ENCODE peak calls at places on chromosomes 3 and 15, in four cellular contexts. One of them, this sample, is unnamed.
A peak's percentile ranks its signal among the peaks of the same experiment; 100 is the strongest.

GRCh38 chr15:65402971-65403370 is 19.8 kb downstream of the IGDCC4 start:
- DNase-seq in fibroblast of lung: no peak
- DNase-seq in hepatocyte: no peak
- DNase-seq in A549: no peak
- DNase-seq in this sample: no peak

GRCh38 chr3:58696093-58696492 is 29.5 kb upstream of the FAM3D start:
- DNase-seq in A549: no peak
- DNase-seq in hepatocyte: no peak
- DNase-seq in fibroblast of lung: no peak
- DNase-seq in this sample: no peak

GRCh38 chr3:172606021-172606420 is 82.8 kb upstream of the TNFSF10 start:
- DNase-seq in A549: no peak
- DNase-seq in fibroblast of lung: no peak
- DNase-seq in hepatocyte: no peak
- DNase-seq in this sample: no peak

GRCh38 chr3:129004639-129005295 is 3.7 kb downstream of the EFCC1 start:
- DNase-seq in A549: no peak
- DNase-seq in fibroblast of lung: no peak
- DNase-seq in hepatocyte: no peak
- DNase-seq in this sample: no peak

GRCh38 chr3:184740509-184741258 is 28.8 kb upstream of the MAGEF1 start:
- DNase-seq in hepatocyte: no peak
- DNase-seq in fibroblast of lung: peak; percentile 33
- DNase-seq in A549: no peak
- DNase-seq in this sample: peak; percentile 84

GRCh38 chr3:6112546-6112945 is 748.4 kb upstream of the GRM7 start:
- DNase-seq in hepatocyte: no peak
- DNase-seq in fibroblast of lung: no peak
- DNase-seq in A549: no peak
- DNase-seq in this sample: no peak

GRCh38 chr3:19348929-19349564 is 200.7 kb downstream of the KCNH8 start:
- DNase-seq in fibroblast of lung: peak; percentile 21
- DNase-seq in hepatocyte: peak; percentile 59
- DNase-seq in A549: peak; percentile 36
- DNase-seq in this sample: peak; percentile 3

GRCh38 chr3:7242303-7242635 is 381.4 kb downstream of the GRM7 start:
- DNase-seq in A549: no peak
- DNase-seq in fibroblast of lung: no peak
- DNase-seq in hepatocyte: no peak
- DNase-seq in this sample: no peak

GRCh38 chr3:135497979-135498378 is 467.5 kb upstream of the PPP2R3A start:
- DNase-seq in A549: no peak
- DNase-seq in fibroblast of lung: no peak
- DNase-seq in hepatocyte: no peak
- DNase-seq in this sample: no peak

GRCh38 chr3:141399979-141400971 is 32.0 kb downstream of the ZBTB38 start:
- DNase-seq in hepatocyte: peak; percentile 74
- DNase-seq in fibroblast of lung: no peak
- DNase-seq in A549: peak; percentile 35
- DNase-seq in this sample: no peak

GRCh38 chr3:186331043-186331442 is 31.0 kb downstream of the DGKG start:
- DNase-seq in A549: no peak
- DNase-seq in fibroblast of lung: no peak
- DNase-seq in hepatocyte: no peak
- DNase-seq in this sample: no peak

GRCh38 chr3:124200336-124200901 is 208.5 kb upstream of the ROPN1 start:
- DNase-seq in fibroblast of lung: peak; percentile 2
- DNase-seq in hepatocyte: no peak
- DNase-seq in A549: no peak
- DNase-seq in this sample: no peak

GRCh38 chr3:96027718-96028117 is 786.7 kb upstream of the EPHA6 start:
- DNase-seq in fibroblast of lung: no peak
- DNase-seq in A549: no peak
- DNase-seq in hepatocyte: no peak
- DNase-seq in this sample: no peak

GRCh38 chr3:143596957-143597642 is 251.2 kb downstream of the SLC9A9 start:
- DNase-seq in fibroblast of lung: no peak
- DNase-seq in hepatocyte: no peak
- DNase-seq in A549: no peak
- DNase-seq in this sample: no peak

GRCh38 chr15:95325763-95326688 is 1004.5 kb upstream of the NR2F2 start:
- DNase-seq in A549: no peak
- DNase-seq in fibroblast of lung: peak; percentile 25
- DNase-seq in hepatocyte: no peak
- DNase-seq in this sample: no peak

GRCh38 chr15:95326689-95327525 is 1003.6 kb upstream of the NR2F2 start:
- DNase-seq in hepatocyte: peak; percentile 46
- DNase-seq in fibroblast of lung: no peak
- DNase-seq in A549: no peak
- DNase-seq in this sample: no peak

GRCh38 chr15:95327661-95328060 is 1002.8 kb upstream of the NR2F2 start:
- DNase-seq in fibroblast of lung: no peak
- DNase-seq in hepatocyte: no peak
- DNase-seq in A549: no peak
- DNase-seq in this sample: no peak

GRCh38 chr15:95329362-95329761 is 1001.1 kb upstream of the NR2F2 start:
- DNase-seq in A549: no peak
- DNase-seq in hepatocyte: no peak
- DNase-seq in fibroblast of lung: no peak
- DNase-seq in this sample: no peak

DNA sequence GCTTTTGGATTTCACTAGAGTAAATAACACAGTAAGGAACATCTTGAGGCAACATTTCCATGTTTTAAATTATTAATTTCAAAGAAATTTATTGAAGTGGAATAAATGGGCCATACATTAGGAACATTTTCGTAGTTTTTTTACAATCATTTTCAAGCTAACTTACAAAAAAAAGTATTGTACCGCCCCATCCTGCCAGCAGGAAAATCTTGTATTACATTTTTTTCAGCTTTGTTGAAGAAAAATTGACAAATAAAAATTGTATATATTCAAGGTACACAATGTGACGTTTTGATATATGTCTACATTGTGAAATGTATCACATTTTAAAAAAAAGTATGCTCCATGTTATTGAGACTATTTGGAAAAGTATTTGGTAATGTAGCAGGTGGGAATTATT is 1001.9 kb upstream of the NR2F2 start:
- DNase-seq in fibroblast of lung: no peak
- DNase-seq in A549: no peak
- DNase-seq in hepatocyte: no peak
- DNase-seq in this sample: no peak
- TF ChIP-seq CTCF in fibroblast of lung: no peak
- TF ChIP-seq CTCF in A549: no peak
- TF ChIP-seq CTCF in hepatocyte: no peak
- TF ChIP-seq CTCF in this sample: no peak

GRCh38 chr3:197203714-197204146 is 94.7 kb downstream of the DLG1 start:
- DNase-seq in hepatocyte: no peak
- DNase-seq in A549: no peak
- DNase-seq in fibroblast of lung: no peak
- DNase-seq in this sample: no peak
- H3K27ac ChIP-seq in hepatocyte: no peak overlapping the region
- H3K27ac ChIP-seq in A549: no peak overlapping the region
- H3K27ac ChIP-seq in fibroblast of lung: no peak overlapping the region
- H3K27ac ChIP-seq in this sample: no peak overlapping the region

GRCh38 chr3:180253283-180253682 is 216.5 kb upstream of the PEX5L start:
- DNase-seq in A549: no peak
- DNase-seq in fibroblast of lung: no peak
- DNase-seq in hepatocyte: no peak
- DNase-seq in this sample: peak; percentile 32

GRCh38 chr3:180246688-180247195 is 210.0 kb upstream of the PEX5L start:
- DNase-seq in fibroblast of lung: no peak
- DNase-seq in hepatocyte: no peak
- DNase-seq in A549: no peak
- DNase-seq in this sample: no peak

GRCh38 chr3:180250172-180250571 is 213.4 kb upstream of the PEX5L start:
- DNase-seq in fibroblast of lung: no peak
- DNase-seq in A549: no peak
- DNase-seq in hepatocyte: peak; percentile 5
- DNase-seq in this sample: peak; percentile 58

GRCh38 chr3:180252683-180253082 is 215.9 kb upstream of the PEX5L start:
- DNase-seq in fibroblast of lung: no peak
- DNase-seq in A549: no peak
- DNase-seq in hepatocyte: no peak
- DNase-seq in this sample: peak; percentile 20
- TF ChIP-seq CTCF in fibroblast of lung: no peak
- TF ChIP-seq CTCF in A549: no peak
- TF ChIP-seq CTCF in hepatocyte: no peak
- TF ChIP-seq CTCF in this sample: no peak

GRCh38 chr3:102488316-102488715 is 53.5 kb downstream of the ZPLD1 start:
- DNase-seq in A549: no peak
- DNase-seq in fibroblast of lung: no peak
- DNase-seq in hepatocyte: no peak
- DNase-seq in this sample: no peak

DNA sequence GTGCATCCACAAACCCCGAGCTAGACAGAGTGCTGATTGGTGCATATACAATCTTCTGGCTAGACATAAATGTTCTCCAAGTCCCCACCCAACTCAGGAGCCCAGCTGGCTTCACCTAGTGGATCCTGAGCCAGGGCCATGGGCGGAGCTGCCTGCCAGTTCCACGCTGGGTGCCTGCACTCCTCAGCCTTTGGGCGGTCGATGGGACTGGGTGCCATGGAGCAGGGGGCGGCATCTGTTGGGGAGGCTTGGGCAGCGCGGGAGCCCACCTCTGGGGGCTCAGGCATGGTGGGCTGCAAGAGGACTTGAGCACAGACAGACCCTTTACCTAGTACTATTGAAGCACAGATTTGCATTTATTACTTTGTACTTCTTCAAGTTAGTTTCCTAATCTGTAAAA is 57.5 kb downstream of the ZPLD1 start:
- DNase-seq in A549: no peak
- DNase-seq in fibroblast of lung: no peak
- DNase-seq in hepatocyte: no peak
- DNase-seq in this sample: no peak
- H3K27ac ChIP-seq in A549: no peak overlapping the region
- H3K27ac ChIP-seq in fibroblast of lung: no peak overlapping the region
- H3K27ac ChIP-seq in hepatocyte: no peak overlapping the region
- H3K27ac ChIP-seq in this sample: no peak overlapping the region

GRCh38 chr3:125582707-125583106 is 12.6 kb downstream of the OSBPL11 start:
- DNase-seq in hepatocyte: peak; percentile 17
- DNase-seq in A549: no peak
- DNase-seq in fibroblast of lung: peak; percentile 27
- DNase-seq in this sample: peak; percentile 21
- TF ChIP-seq CTCF in hepatocyte: peak; percentile 22
- TF ChIP-seq CTCF in A549: no peak
- TF ChIP-seq CTCF in fibroblast of lung: no peak
- TF ChIP-seq CTCF in this sample: peak; percentile 18

GRCh38 chr15:29872716-29873115 is 50.4 kb upstream of the TJP1 start:
- DNase-seq in A549: no peak
- DNase-seq in hepatocyte: no peak
- DNase-seq in fibroblast of lung: no peak
- DNase-seq in this sample: no peak
- H3K27ac ChIP-seq in A549: no peak overlapping the region
- H3K27ac ChIP-seq in hepatocyte: no peak overlapping the region
- H3K27ac ChIP-seq in fibroblast of lung: no peak overlapping the region
- H3K27ac ChIP-seq in this sample: no peak overlapping the region

This sample was measured in RWPE1.